ENCODE peak calls at places on chromosomes 3 and 15, in five cellular contexts. One of them, this sample, is unnamed.
A peak's percentile ranks its signal among the peaks of the same experiment; 100 is the strongest.

GRCh38 chr3:155805204-155805801 is 775 bp downstream of the C3orf33 start:
- DNase-seq in heart right ventricle: peak; percentile 23
- DNase-seq in psoas muscle: peak; percentile 48
- DNase-seq in fibroblast of lung: no peak
- DNase-seq in OCI-LY7: no peak
- DNase-seq in this sample: no peak

GRCh38 chr3:64898941-64899340 is 211.1 kb upstream of the ADAMTS9 start:
- DNase-seq in heart right ventricle: no peak
- DNase-seq in psoas muscle: no peak
- DNase-seq in fibroblast of lung: no peak
- DNase-seq in OCI-LY7: no peak
- DNase-seq in this sample: peak; percentile 16

GRCh38 chr15:41493205-41493901 is at the start of gene ITPKA:
- DNase-seq in heart right ventricle: peak; percentile 73
- DNase-seq in psoas muscle: peak; percentile 69
- DNase-seq in fibroblast of lung: peak; percentile 79
- DNase-seq in OCI-LY7: peak; percentile 59
- DNase-seq in this sample: no peak

GRCh38 chr3:93861021-93861420 is 112.7 kb downstream of the PROS1 start:
- DNase-seq in heart right ventricle: no peak
- DNase-seq in psoas muscle: no peak
- DNase-seq in fibroblast of lung: no peak
- DNase-seq in OCI-LY7: no peak
- DNase-seq in this sample: no peak

GRCh38 chr3:38730281-38730680 is 80.8 kb upstream of the SCN5A start:
- DNase-seq in heart right ventricle: no peak
- DNase-seq in psoas muscle: no peak
- DNase-seq in fibroblast of lung: peak; percentile 73
- DNase-seq in OCI-LY7: no peak
- DNase-seq in this sample: no peak

GRCh38 chr3:66803206-66803605 is 194.9 kb upstream of the KBTBD8 start:
- DNase-seq in heart right ventricle: no peak
- DNase-seq in psoas muscle: no peak
- DNase-seq in fibroblast of lung: no peak
- DNase-seq in OCI-LY7: no peak
- DNase-seq in this sample: no peak

GRCh38 chr3:70090322-70090913 is 90.9 kb downstream of the SAMMSON start:
- DNase-seq in heart right ventricle: no peak
- DNase-seq in psoas muscle: no peak
- DNase-seq in fibroblast of lung: peak; percentile 53
- DNase-seq in OCI-LY7: peak; percentile 10
- DNase-seq in this sample: no peak

GRCh38 chr15:74958908-74959642 is 2.5 kb upstream of the RPP25 start:
- DNase-seq in heart right ventricle: no peak
- DNase-seq in psoas muscle: no peak
- DNase-seq in fibroblast of lung: no peak
- DNase-seq in OCI-LY7: no peak
- DNase-seq in this sample: no peak

GRCh38 chr3:42527368-42527917 is 25.0 kb downstream of the VIPR1 start:
- DNase-seq in heart right ventricle: no peak
- DNase-seq in psoas muscle: no peak
- DNase-seq in fibroblast of lung: no peak
- DNase-seq in OCI-LY7: no peak
- DNase-seq in this sample: no peak

GRCh38 chr3:105334138-105334882 is 32.4 kb upstream of the ALCAM start:
- DNase-seq in heart right ventricle: no peak
- DNase-seq in psoas muscle: no peak
- DNase-seq in fibroblast of lung: no peak
- DNase-seq in OCI-LY7: no peak
- DNase-seq in this sample: peak; percentile 49

GRCh38 chr3:14773281-14773680 is 45.5 kb upstream of the FGD5 start:
- DNase-seq in heart right ventricle: no peak
- DNase-seq in psoas muscle: no peak
- DNase-seq in fibroblast of lung: no peak
- DNase-seq in OCI-LY7: no peak
- DNase-seq in this sample: no peak

GRCh38 chr3:10224794-10225660 is 23.2 kb upstream of the TATDN2 start:
- DNase-seq in heart right ventricle: peak; percentile 53
- DNase-seq in psoas muscle: peak; percentile 78
- DNase-seq in fibroblast of lung: peak; percentile 76
- DNase-seq in OCI-LY7: peak; percentile 88
- DNase-seq in this sample: no peak

GRCh38 chr15:77714023-77714422 is 81.3 kb upstream of the LINGO1 start:
- DNase-seq in heart right ventricle: no peak
- DNase-seq in psoas muscle: no peak
- DNase-seq in fibroblast of lung: no peak
- DNase-seq in OCI-LY7: no peak
- DNase-seq in this sample: no peak

GRCh38 chr3:108973019-108973418 is 19.3 kb upstream of the GUCA1C start:
- DNase-seq in heart right ventricle: no peak
- DNase-seq in psoas muscle: no peak
- DNase-seq in fibroblast of lung: no peak
- DNase-seq in OCI-LY7: no peak
- DNase-seq in this sample: no peak

GRCh38 chr3:18438586-18438985 is 13.4 kb upstream of the SATB1 start:
- DNase-seq in heart right ventricle: no peak
- DNase-seq in psoas muscle: no peak
- DNase-seq in fibroblast of lung: no peak
- DNase-seq in OCI-LY7: peak; percentile 33
- DNase-seq in this sample: no peak

GRCh38 chr15:38072507-38073277 is 138.3 kb downstream of the TMCO5A start:
- DNase-seq in heart right ventricle: peak; percentile 79
- DNase-seq in psoas muscle: peak; percentile 81
- DNase-seq in fibroblast of lung: peak; percentile 82
- DNase-seq in OCI-LY7: peak; percentile 92
- DNase-seq in this sample: peak; percentile 71

GRCh38 chr3:119600732-119601131 is 3.0 kb downstream of the PLA1A start:
- DNase-seq in heart right ventricle: peak; percentile 37
- DNase-seq in psoas muscle: peak; percentile 59
- DNase-seq in fibroblast of lung: no peak
- DNase-seq in OCI-LY7: peak; percentile 18
- DNase-seq in this sample: no peak

GRCh38 chr3:45119824-45120614 is 26.2 kb downstream of the CDCP1 start:
- DNase-seq in heart right ventricle: no peak
- DNase-seq in psoas muscle: no peak
- DNase-seq in fibroblast of lung: peak; percentile 83
- DNase-seq in OCI-LY7: no peak
- DNase-seq in this sample: no peak

GRCh38 chr15:31145271-31145911 is 43.9 kb upstream of the TRPM1 start:
- DNase-seq in heart right ventricle: no peak
- DNase-seq in psoas muscle: no peak
- DNase-seq in fibroblast of lung: peak; percentile 9
- DNase-seq in OCI-LY7: no peak
- DNase-seq in this sample: peak; percentile 47

DNA sequence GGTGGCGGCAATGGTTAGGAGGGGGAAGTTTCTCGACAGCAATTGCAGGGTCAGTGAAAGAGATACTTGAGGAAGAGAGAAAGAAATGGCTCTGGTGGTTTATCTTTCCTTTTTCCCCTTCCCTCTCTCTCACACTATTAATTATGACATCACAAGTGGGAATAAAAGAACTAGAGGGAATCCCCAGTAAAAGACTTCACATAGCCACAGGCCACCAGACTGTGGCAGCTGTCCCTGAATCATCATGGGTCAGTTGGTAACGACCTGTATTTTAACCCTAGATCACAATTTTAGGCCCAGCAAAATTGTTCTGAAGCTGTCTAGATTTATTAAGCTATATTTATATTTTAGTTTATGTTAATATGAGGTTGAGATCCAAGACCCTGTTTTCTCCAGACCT is 40.3 kb downstream of the MBNL1 start:
- DNase-seq in heart right ventricle: no peak
- DNase-seq in psoas muscle: no peak
- DNase-seq in fibroblast of lung: no peak
- DNase-seq in OCI-LY7: no peak
- DNase-seq in this sample: no peak
- H3K4me1 ChIP-seq in heart right ventricle: peaks cover 78% of the 10 kb centered on the region
- H3K4me1 ChIP-seq in psoas muscle: peaks cover 83% of the 10 kb centered on the region
- H3K4me1 ChIP-seq in fibroblast of lung: peaks cover 9% of the 10 kb centered on the region
- H3K4me1 ChIP-seq in OCI-LY7: no peaks in the 10 kb centered on the region
- H3K4me1 ChIP-seq in this sample: peaks cover 8% of the 10 kb centered on the region

GRCh38 chr15:33293619-33294309 is 17.0 kb upstream of the RYR3 start:
- DNase-seq in heart right ventricle: no peak
- DNase-seq in psoas muscle: no peak
- DNase-seq in fibroblast of lung: peak; percentile 23
- DNase-seq in OCI-LY7: no peak
- DNase-seq in this sample: peak; percentile 32

GRCh38 chr15:33298631-33299030 is 12.1 kb upstream of the RYR3 start:
- DNase-seq in heart right ventricle: no peak
- DNase-seq in psoas muscle: no peak
- DNase-seq in fibroblast of lung: no peak
- DNase-seq in OCI-LY7: no peak
- DNase-seq in this sample: peak; percentile 94

GRCh38 chr15:33296856-33297255 is 13.9 kb upstream of the RYR3 start:
- DNase-seq in heart right ventricle: no peak
- DNase-seq in psoas muscle: no peak
- DNase-seq in fibroblast of lung: no peak
- DNase-seq in OCI-LY7: no peak
- DNase-seq in this sample: peak; percentile 89

GRCh38 chr15:33292718-33293307 is 18.0 kb upstream of the RYR3 start:
- DNase-seq in heart right ventricle: no peak
- DNase-seq in psoas muscle: no peak
- DNase-seq in fibroblast of lung: peak; percentile 65
- DNase-seq in OCI-LY7: peak; percentile 78
- DNase-seq in this sample: no peak

DNA sequence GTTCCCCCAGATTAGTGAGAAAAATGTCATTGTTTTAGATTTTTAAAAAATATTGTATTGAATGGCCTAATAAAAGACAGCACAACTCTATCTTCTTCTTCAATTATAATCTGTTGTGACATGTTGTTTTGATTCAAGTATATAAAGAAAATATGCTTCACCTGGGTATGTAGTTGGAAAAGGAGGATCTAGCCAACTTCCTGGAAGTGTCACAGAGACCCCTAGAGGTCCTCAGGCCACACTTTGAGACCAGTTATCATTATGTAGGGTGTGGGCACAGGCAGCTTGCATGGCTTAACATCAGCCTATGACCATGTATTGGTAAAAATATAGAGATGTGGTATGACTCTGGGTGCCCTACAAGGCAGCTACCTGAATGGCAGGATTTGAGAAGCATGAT is 14.7 kb upstream of the RYR3 start:
- DNase-seq in heart right ventricle: no peak
- DNase-seq in psoas muscle: no peak
- DNase-seq in fibroblast of lung: no peak
- DNase-seq in OCI-LY7: peak; percentile 23
- DNase-seq in this sample: no peak
- TF ChIP-seq CTCF in heart right ventricle: no peak
- TF ChIP-seq CTCF in psoas muscle: no peak
- TF ChIP-seq CTCF in fibroblast of lung: no peak
- TF ChIP-seq CTCF in OCI-LY7: peak; percentile 65
- TF ChIP-seq CTCF in this sample: no peak

DNA sequence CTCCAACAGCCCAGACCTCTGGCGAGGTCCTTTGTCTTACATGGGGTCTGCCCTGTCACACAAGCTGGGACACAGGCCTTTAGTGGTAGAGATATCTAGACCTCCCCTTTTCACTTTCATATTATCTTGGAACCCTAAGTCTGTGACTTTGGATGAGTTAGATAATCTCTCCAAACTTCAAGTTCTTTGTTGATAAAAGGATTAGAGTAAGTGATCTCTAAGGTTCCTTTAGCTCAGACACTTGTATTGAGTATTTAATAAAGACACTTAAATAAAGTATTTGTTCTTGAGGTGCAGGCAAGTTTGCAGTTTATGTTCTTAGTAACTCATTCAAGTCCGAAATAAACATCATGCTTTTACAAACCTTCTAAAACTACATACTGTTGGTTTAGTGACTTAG is 459.6 kb downstream of the SHQ1 start:
- DNase-seq in heart right ventricle: no peak
- DNase-seq in psoas muscle: no peak
- DNase-seq in fibroblast of lung: no peak
- DNase-seq in OCI-LY7: no peak
- DNase-seq in this sample: no peak
- H3K4me1 ChIP-seq in heart right ventricle: peaks cover 41% of the 10 kb centered on the region
- H3K4me1 ChIP-seq in psoas muscle: peaks cover 19% of the 10 kb centered on the region
- H3K4me1 ChIP-seq in fibroblast of lung: no peaks in the 10 kb centered on the region
- H3K4me1 ChIP-seq in OCI-LY7: no peaks in the 10 kb centered on the region
- H3K4me1 ChIP-seq in this sample: peaks cover 9% of the 10 kb centered on the region

GRCh38 chr3:13308406-13308805 is 111.7 kb downstream of the NUP210 start:
- DNase-seq in heart right ventricle: no peak
- DNase-seq in psoas muscle: peak; percentile 56
- DNase-seq in fibroblast of lung: peak; percentile 11
- DNase-seq in OCI-LY7: peak; percentile 56
- DNase-seq in this sample: peak; percentile 10
- TF ChIP-seq CTCF in heart right ventricle: peak; percentile 43
- TF ChIP-seq CTCF in psoas muscle: peak; percentile 14
- TF ChIP-seq CTCF in fibroblast of lung: peak; percentile 35
- TF ChIP-seq CTCF in OCI-LY7: peak; percentile 75
- TF ChIP-seq CTCF in this sample: peak; percentile 59

DNA sequence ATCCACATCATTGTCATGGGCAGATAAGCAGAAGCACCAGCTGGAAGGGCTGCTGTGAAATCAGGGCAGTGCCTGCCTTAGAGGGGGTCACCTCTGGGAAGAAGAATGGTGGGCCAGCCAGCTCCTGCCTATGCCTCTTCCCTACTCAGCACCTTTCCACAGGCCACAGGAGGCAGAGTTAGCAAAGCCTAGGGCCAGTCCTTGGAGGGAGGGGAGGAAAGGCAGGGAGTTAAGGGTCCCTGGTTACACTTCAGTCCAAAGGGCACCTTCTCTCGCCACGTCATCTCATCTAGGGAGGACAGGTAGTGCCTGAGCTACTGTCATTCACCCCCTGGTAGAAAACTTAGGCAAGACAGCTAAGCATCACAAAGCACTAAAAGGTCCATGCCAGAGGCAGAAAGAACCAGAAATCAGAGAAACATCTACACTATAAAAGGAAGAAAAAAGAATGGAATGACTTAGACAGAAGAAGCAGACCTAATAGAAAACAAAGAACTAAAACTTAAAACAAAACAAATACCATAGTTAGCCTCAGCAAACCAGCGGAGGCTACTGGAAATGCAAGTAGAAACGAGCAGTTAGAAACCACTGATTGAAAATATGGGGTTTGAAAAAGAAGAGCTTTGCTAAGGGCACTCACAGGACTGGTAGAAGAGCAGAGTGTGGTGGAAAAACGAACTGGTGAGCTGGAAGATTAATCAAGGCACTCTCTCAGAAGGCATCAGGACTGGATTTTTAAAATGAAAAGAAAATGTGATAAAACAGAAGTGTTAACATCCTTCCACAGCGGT is 84.2 kb downstream of the OSBPL10 start:
- DNase-seq in heart right ventricle: no peak
- DNase-seq in psoas muscle: no peak
- DNase-seq in fibroblast of lung: no peak
- DNase-seq in OCI-LY7: no peak
- DNase-seq in this sample: no peak
- H3K4me1 ChIP-seq in heart right ventricle: peaks cover 9% of the 10 kb centered on the region
- H3K4me1 ChIP-seq in psoas muscle: no peaks in the 10 kb centered on the region
- H3K4me1 ChIP-seq in fibroblast of lung: no peaks in the 10 kb centered on the region
- H3K4me1 ChIP-seq in OCI-LY7: peaks cover 73% of the 10 kb centered on the region
- H3K4me1 ChIP-seq in this sample: peaks cover 61% of the 10 kb centered on the region